ENCODE peak calls at places on chromosomes 4 and X, in ten cellular contexts. One of them, this sample, is unnamed.

GRCh38 chrX:38494239-38494823 is 67.0 kb upstream of the TSPAN7 start:
- DNase-seq in vagina: no peak
- DNase-seq in epithelial cell of esophagus: no peak
- DNase-seq in neuronal stem cell: no peak
- DNase-seq in neural progenitor cell: no peak
- DNase-seq in NB4: no peak
- DNase-seq in fibroblast of mammary gland: no peak
- DNase-seq in GM12865: no peak
- DNase-seq in psoas muscle: no peak
- DNase-seq in heart left ventricle: no peak
- DNase-seq in this sample: peak; percentile 6

GRCh38 chr4:163395055-163395454 is 51.4 kb downstream of the NPY5R start:
- DNase-seq in vagina: no peak
- DNase-seq in epithelial cell of esophagus: no peak
- DNase-seq in neuronal stem cell: no peak
- DNase-seq in neural progenitor cell: no peak
- DNase-seq in NB4: no peak
- DNase-seq in fibroblast of mammary gland: no peak
- DNase-seq in GM12865: no peak
- DNase-seq in psoas muscle: no peak
- DNase-seq in heart left ventricle: no peak
- DNase-seq in this sample: no peak

GRCh38 chr4:125456075-125456474 is 141.3 kb downstream of the FAT4 start:
- DNase-seq in vagina: no peak
- DNase-seq in epithelial cell of esophagus: no peak
- DNase-seq in neuronal stem cell: no peak
- DNase-seq in neural progenitor cell: no peak
- DNase-seq in NB4: no peak
- DNase-seq in fibroblast of mammary gland: no peak
- DNase-seq in GM12865: no peak
- DNase-seq in psoas muscle: no peak
- DNase-seq in heart left ventricle: no peak
- DNase-seq in this sample: no peak

GRCh38 chrX:72052415-72053090 is 79.2 kb downstream of the RTL5 start:
- DNase-seq in vagina: no peak
- DNase-seq in epithelial cell of esophagus: peak; percentile 4
- DNase-seq in neuronal stem cell: no peak
- DNase-seq in neural progenitor cell: no peak
- DNase-seq in NB4: no peak
- DNase-seq in fibroblast of mammary gland: peak; percentile 14
- DNase-seq in GM12865: no peak
- DNase-seq in psoas muscle: no peak
- DNase-seq in heart left ventricle: no peak
- DNase-seq in this sample: no peak

GRCh38 chr4:33948921-33949320 is 2295.4 kb downstream of the ARAP2 start:
- DNase-seq in vagina: no peak
- DNase-seq in epithelial cell of esophagus: no peak
- DNase-seq in neuronal stem cell: no peak
- DNase-seq in neural progenitor cell: no peak
- DNase-seq in NB4: no peak
- DNase-seq in fibroblast of mammary gland: no peak
- DNase-seq in GM12865: no peak
- DNase-seq in psoas muscle: no peak
- DNase-seq in heart left ventricle: no peak
- DNase-seq in this sample: no peak

GRCh38 chrX:120301497-120301896 is 9.8 kb downstream of the TMEM255A start:
- DNase-seq in vagina: no peak
- DNase-seq in epithelial cell of esophagus: no peak
- DNase-seq in neuronal stem cell: no peak
- DNase-seq in neural progenitor cell: no peak
- DNase-seq in NB4: no peak
- DNase-seq in fibroblast of mammary gland: no peak
- DNase-seq in GM12865: no peak
- DNase-seq in psoas muscle: no peak
- DNase-seq in heart left ventricle: no peak
- DNase-seq in this sample: no peak

GRCh38 chr4:87151730-87152129 is 68.7 kb downstream of the KLHL8 start:
- DNase-seq in vagina: no peak
- DNase-seq in epithelial cell of esophagus: no peak
- DNase-seq in neuronal stem cell: no peak
- DNase-seq in neural progenitor cell: no peak
- DNase-seq in NB4: no peak
- DNase-seq in fibroblast of mammary gland: no peak
- DNase-seq in GM12865: no peak
- DNase-seq in psoas muscle: no peak
- DNase-seq in heart left ventricle: no peak
- DNase-seq in this sample: no peak

GRCh38 chrX:48514868-48515460 is 6.2 kb downstream of the PORCN start:
- DNase-seq in vagina: no peak
- DNase-seq in epithelial cell of esophagus: no peak
- DNase-seq in neuronal stem cell: no peak
- DNase-seq in neural progenitor cell: no peak
- DNase-seq in NB4: no peak
- DNase-seq in fibroblast of mammary gland: no peak
- DNase-seq in GM12865: no peak
- DNase-seq in psoas muscle: no peak
- DNase-seq in heart left ventricle: no peak
- DNase-seq in this sample: no peak

GRCh38 chr4:67680568-67681222 is 20.3 kb downstream of the UBA6 start:
- DNase-seq in vagina: no peak
- DNase-seq in epithelial cell of esophagus: peak; percentile 87
- DNase-seq in neuronal stem cell: no peak
- DNase-seq in neural progenitor cell: no peak
- DNase-seq in NB4: no peak
- DNase-seq in fibroblast of mammary gland: peak; percentile 73
- DNase-seq in GM12865: no peak
- DNase-seq in psoas muscle: no peak
- DNase-seq in heart left ventricle: no peak
- DNase-seq in this sample: peak; percentile 42

GRCh38 chrX:153400146-153401132 is 711 bp downstream of the PNMA6E start:
- DNase-seq in vagina: no peak
- DNase-seq in epithelial cell of esophagus: no peak
- DNase-seq in neuronal stem cell: peak; percentile 20
- DNase-seq in neural progenitor cell: peak; percentile 67
- DNase-seq in NB4: peak; percentile 68
- DNase-seq in fibroblast of mammary gland: peak; percentile 20
- DNase-seq in GM12865: peak; percentile 55
- DNase-seq in psoas muscle: peak; percentile 47
- DNase-seq in heart left ventricle: no peak
- DNase-seq in this sample: peak; percentile 9

GRCh38 chrX:136318895-136319597 is 18.3 kb downstream of the ADGRG4 start:
- DNase-seq in vagina: no peak
- DNase-seq in epithelial cell of esophagus: no peak
- DNase-seq in neuronal stem cell: no peak
- DNase-seq in neural progenitor cell: no peak
- DNase-seq in NB4: no peak
- DNase-seq in fibroblast of mammary gland: no peak
- DNase-seq in GM12865: no peak
- DNase-seq in psoas muscle: no peak
- DNase-seq in heart left ventricle: no peak
- DNase-seq in this sample: no peak

GRCh38 chr4:61204353-61204752 is 4.2 kb downstream of the ADGRL3 start:
- DNase-seq in vagina: no peak
- DNase-seq in epithelial cell of esophagus: peak; percentile 89
- DNase-seq in neuronal stem cell: peak; percentile 63
- DNase-seq in neural progenitor cell: peak; percentile 74
- DNase-seq in NB4: no peak
- DNase-seq in fibroblast of mammary gland: no peak
- DNase-seq in GM12865: no peak
- DNase-seq in psoas muscle: no peak
- DNase-seq in heart left ventricle: no peak
- DNase-seq in this sample: no peak

DNA sequence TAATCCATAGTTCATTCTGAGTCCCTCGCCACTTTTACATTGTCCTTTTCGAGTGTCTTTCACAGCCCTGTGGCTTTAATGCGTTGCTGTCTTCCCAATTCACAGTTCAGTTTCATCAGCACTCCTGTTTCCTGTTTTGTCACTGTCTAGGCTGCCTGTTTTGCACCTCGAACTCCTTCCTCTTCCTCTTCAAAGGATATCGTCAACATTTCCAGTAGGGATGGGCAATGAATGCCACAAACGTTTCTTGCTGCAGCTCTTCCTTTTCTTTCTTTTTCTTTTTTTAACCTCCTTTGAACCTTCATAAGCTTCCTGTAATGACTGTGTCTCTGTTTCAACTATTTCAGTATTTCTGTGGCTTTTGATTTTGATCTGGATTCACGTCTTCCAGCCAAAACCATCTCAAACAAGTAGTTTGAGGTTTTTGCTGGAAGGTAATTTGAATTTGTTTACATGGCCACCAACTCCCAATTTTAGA is 105.4 kb downstream of the ANXA3 start:
- DNase-seq in vagina: no peak
- DNase-seq in epithelial cell of esophagus: no peak
- DNase-seq in neuronal stem cell: no peak
- DNase-seq in neural progenitor cell: no peak
- DNase-seq in NB4: peak; percentile 86
- DNase-seq in fibroblast of mammary gland: no peak
- DNase-seq in GM12865: peak; percentile 59
- DNase-seq in psoas muscle: no peak
- DNase-seq in heart left ventricle: peak; percentile 29
- DNase-seq in this sample: no peak
- H3K4me3 ChIP-seq in vagina: no peak overlapping the region
- H3K4me3 ChIP-seq in epithelial cell of esophagus: no peak overlapping the region
- H3K4me3 ChIP-seq in neuronal stem cell: no peak overlapping the region
- H3K4me3 ChIP-seq in neural progenitor cell: no peak overlapping the region
- H3K4me3 ChIP-seq in NB4: peak overlapping the region; percentile 35
- H3K4me3 ChIP-seq in fibroblast of mammary gland: no peak overlapping the region
- H3K4me3 ChIP-seq in GM12865: no peak overlapping the region
- H3K4me3 ChIP-seq in psoas muscle: no peak overlapping the region
- H3K4me3 ChIP-seq in heart left ventricle: no peak overlapping the region
- H3K4me3 ChIP-seq in this sample: no peak overlapping the region

GRCh38 chrX:21946925-21947641 is 6.6 kb downstream of the SMS start:
- DNase-seq in vagina: peak; percentile 42
- DNase-seq in epithelial cell of esophagus: peak; percentile 69
- DNase-seq in neuronal stem cell: no peak
- DNase-seq in neural progenitor cell: peak; percentile 78
- DNase-seq in NB4: peak; percentile 46
- DNase-seq in fibroblast of mammary gland: peak; percentile 53
- DNase-seq in GM12865: no peak
- DNase-seq in psoas muscle: no peak
- DNase-seq in heart left ventricle: no peak
- DNase-seq in this sample: no peak
- H3K4me3 ChIP-seq in vagina: no peak overlapping the region
- H3K4me3 ChIP-seq in epithelial cell of esophagus: no peak overlapping the region
- H3K4me3 ChIP-seq in neuronal stem cell: no peak overlapping the region
- H3K4me3 ChIP-seq in neural progenitor cell: peak overlapping the region; percentile 27
- H3K4me3 ChIP-seq in NB4: no peak overlapping the region
- H3K4me3 ChIP-seq in fibroblast of mammary gland: no peak overlapping the region
- H3K4me3 ChIP-seq in GM12865: no peak overlapping the region
- H3K4me3 ChIP-seq in psoas muscle: no peak overlapping the region
- H3K4me3 ChIP-seq in heart left ventricle: no peak overlapping the region
- H3K4me3 ChIP-seq in this sample: no peak overlapping the region

GRCh38 chr4:185772391-185773093 is 39.5 kb downstream of the SORBS2 start:
- DNase-seq in vagina: no peak
- DNase-seq in epithelial cell of esophagus: no peak
- DNase-seq in neuronal stem cell: no peak
- DNase-seq in neural progenitor cell: no peak
- DNase-seq in NB4: no peak
- DNase-seq in fibroblast of mammary gland: no peak
- DNase-seq in GM12865: peak; percentile 48
- DNase-seq in psoas muscle: no peak
- DNase-seq in heart left ventricle: no peak
- DNase-seq in this sample: no peak
- H3K4me3 ChIP-seq in vagina: peak overlapping the region; percentile 33
- H3K4me3 ChIP-seq in epithelial cell of esophagus: no peak overlapping the region
- H3K4me3 ChIP-seq in neuronal stem cell: no peak overlapping the region
- H3K4me3 ChIP-seq in neural progenitor cell: no peak overlapping the region
- H3K4me3 ChIP-seq in NB4: no peak overlapping the region
- H3K4me3 ChIP-seq in fibroblast of mammary gland: no peak overlapping the region
- H3K4me3 ChIP-seq in GM12865: no peak overlapping the region
- H3K4me3 ChIP-seq in psoas muscle: peak overlapping the region; percentile 49
- H3K4me3 ChIP-seq in heart left ventricle: peak overlapping the region; percentile 4
- H3K4me3 ChIP-seq in this sample: no peak overlapping the region

GRCh38 chrX:44908838-44909237 is 35.9 kb downstream of the KDM6A start:
- DNase-seq in vagina: no peak
- DNase-seq in epithelial cell of esophagus: no peak
- DNase-seq in neuronal stem cell: no peak
- DNase-seq in neural progenitor cell: no peak
- DNase-seq in NB4: no peak
- DNase-seq in fibroblast of mammary gland: no peak
- DNase-seq in GM12865: no peak
- DNase-seq in psoas muscle: no peak
- DNase-seq in heart left ventricle: no peak
- DNase-seq in this sample: no peak

GRCh38 chrX:44918722-44919121 is 45.7 kb downstream of the KDM6A start:
- DNase-seq in vagina: no peak
- DNase-seq in epithelial cell of esophagus: peak; percentile 8
- DNase-seq in neuronal stem cell: no peak
- DNase-seq in neural progenitor cell: no peak
- DNase-seq in NB4: no peak
- DNase-seq in fibroblast of mammary gland: no peak
- DNase-seq in GM12865: no peak
- DNase-seq in psoas muscle: no peak
- DNase-seq in heart left ventricle: no peak
- DNase-seq in this sample: no peak

GRCh38 chrX:44913656-44914531 is 40.9 kb downstream of the KDM6A start:
- DNase-seq in vagina: no peak
- DNase-seq in epithelial cell of esophagus: peak; percentile 63
- DNase-seq in neuronal stem cell: no peak
- DNase-seq in neural progenitor cell: no peak
- DNase-seq in NB4: no peak
- DNase-seq in fibroblast of mammary gland: no peak
- DNase-seq in GM12865: no peak
- DNase-seq in psoas muscle: no peak
- DNase-seq in heart left ventricle: no peak
- DNase-seq in this sample: peak; percentile 17

GRCh38 chrX:44915361-44915868 is 42.4 kb downstream of the KDM6A start:
- DNase-seq in vagina: no peak
- DNase-seq in epithelial cell of esophagus: no peak
- DNase-seq in neuronal stem cell: no peak
- DNase-seq in neural progenitor cell: no peak
- DNase-seq in NB4: no peak
- DNase-seq in fibroblast of mammary gland: no peak
- DNase-seq in GM12865: no peak
- DNase-seq in psoas muscle: no peak
- DNase-seq in heart left ventricle: no peak
- DNase-seq in this sample: no peak

DNA sequence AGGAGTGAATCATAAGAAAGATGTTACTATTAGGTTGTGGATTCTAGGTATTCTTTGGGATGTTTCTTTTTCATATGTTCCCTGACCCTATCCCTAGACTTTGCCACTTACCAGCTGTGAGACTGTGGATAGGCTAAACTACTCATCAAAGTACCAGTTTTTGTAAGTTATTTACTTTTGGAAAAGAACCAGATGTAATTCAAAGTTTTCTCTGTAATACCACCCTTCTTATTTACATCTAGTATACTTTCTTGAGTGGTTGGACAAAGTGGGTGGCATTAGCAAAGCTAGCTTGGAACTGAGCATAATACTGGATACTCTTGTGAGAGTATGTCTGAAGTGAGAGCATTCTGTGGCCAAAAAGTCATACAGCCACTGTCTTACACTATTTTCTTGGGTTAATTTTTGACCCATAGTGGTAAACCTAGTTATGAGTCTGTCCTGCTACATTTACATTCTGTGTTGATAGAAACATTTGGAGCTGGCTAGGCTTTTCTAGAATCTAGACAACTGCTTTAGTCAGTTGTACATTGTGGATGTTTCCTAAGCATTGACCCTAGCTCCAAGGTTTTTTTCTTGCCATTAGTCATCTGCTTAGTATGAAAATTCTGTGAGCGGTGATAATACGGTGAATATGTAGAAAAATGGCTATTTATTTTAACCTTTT is 41.7 kb downstream of the KDM6A start:
- DNase-seq in vagina: no peak
- DNase-seq in epithelial cell of esophagus: peak; percentile 24
- DNase-seq in neuronal stem cell: no peak
- DNase-seq in neural progenitor cell: no peak
- DNase-seq in NB4: no peak
- DNase-seq in fibroblast of mammary gland: peak; percentile 61
- DNase-seq in GM12865: no peak
- DNase-seq in psoas muscle: no peak
- DNase-seq in heart left ventricle: no peak
- DNase-seq in this sample: no peak
- H3K4me3 ChIP-seq in vagina: no peak overlapping the region
- H3K4me3 ChIP-seq in epithelial cell of esophagus: no peak overlapping the region
- H3K4me3 ChIP-seq in neuronal stem cell: no peak overlapping the region
- H3K4me3 ChIP-seq in neural progenitor cell: no peak overlapping the region
- H3K4me3 ChIP-seq in NB4: no peak overlapping the region
- H3K4me3 ChIP-seq in fibroblast of mammary gland: no peak overlapping the region
- H3K4me3 ChIP-seq in GM12865: no peak overlapping the region
- H3K4me3 ChIP-seq in psoas muscle: no peak overlapping the region
- H3K4me3 ChIP-seq in heart left ventricle: no peak overlapping the region
- H3K4me3 ChIP-seq in this sample: no peak overlapping the region

This sample was measured in small intestine.